ENCODE peak calls at places on chromosomes 7 and 10, in ten cellular contexts. M, J, F, B, L, Y, D, O, T and K are unnamed samples.

GRCh38 chr7:69871213-69871885 is 273.1 kb downstream of the AUTS2 start:
- DNase-seq in B (no peak), L (no peak), F (no peak), T (no peak), O (no peak), Y (no peak), M (no peak), D (no peak), J (no peak), K (no peak)

GRCh38 chr10:48291190-48291589 is 15.3 kb upstream of the MAPK8 start:
- DNase-seq in J (no peak), F (no peak), L (no peak), O (no peak), T (no peak), M (no peak), Y (no peak), D (no peak), B (no peak), K (no peak)

GRCh38 chr7:127922661-127923060 is 108.6 kb downstream of the LRRC4 start:
- DNase-seq in O (no peak), D (no peak), Y (no peak), B (no peak), F (no peak), L (no peak), J (no peak), T (no peak), M (no peak), K (no peak)

GRCh38 chr10:14925268-14925667 is 28.6 kb downstream of the DCLRE1C start:
- DNase-seq in D (no peak), Y (no peak), L (no peak), M (no peak), O (no peak), J (no peak), B (no peak), T (no peak), F (no peak), K (no peak)

GRCh38 chr10:93342346-93342745 is 139.8 kb downstream of the MYOF start:
- DNase-seq in T (no peak), O (no peak), L (no peak), J (no peak), D (no peak), M (no peak), B (no peak), Y (no peak), F (no peak), K (no peak)

GRCh38 chr7:31372538-31372937 is 32.0 kb upstream of the NEUROD6 start:
- DNase-seq in T (peak; percentile 4), D (no peak), B (no peak), J (no peak), L (no peak), O (no peak), F (no peak), M (no peak), Y (no peak), K (no peak)

GRCh38 chr7:148982596-148983219 is 45.6 kb downstream of the PDIA4 start:
- DNase-seq in M (no peak), D (no peak), O (no peak), Y (no peak), L (peak; percentile 44), B (peak; percentile 41), F (no peak), J (no peak), T (no peak), K (no peak)

GRCh38 chr10:51073461-51074237 is 638 bp upstream of the PRKG1 start:
- DNase-seq in O (peak; percentile 26), L (peak; percentile 75), M (peak; percentile 45), D (no peak), F (peak; percentile 63), T (peak; percentile 4), J (no peak), Y (peak; percentile 37), B (peak; percentile 59), K (peak; percentile 21)

GRCh38 chr10:8321990-8322389 is 267.5 kb downstream of the GATA3 start:
- DNase-seq in Y (no peak), J (no peak), B (no peak), T (no peak), D (no peak), O (no peak), F (no peak), M (no peak), L (no peak), K (no peak)

GRCh38 chr7:27367179-27367929 is 124.8 kb downstream of the EVX1 start:
- DNase-seq in M (no peak), J (no peak), T (no peak), F (no peak), O (no peak), D (no peak), L (peak; percentile 10), Y (no peak), B (no peak), K (no peak)

GRCh38 chr7:311796-312195 is 21.8 kb downstream of the FOXL3 start:
- DNase-seq in J (peak; percentile 66), M (no peak), T (no peak), O (no peak), D (no peak), Y (no peak), B (no peak), L (peak; percentile 49), F (no peak), K (no peak)

GRCh38 chr7:30923009-30923773 is 11.5 kb downstream of the AQP1 start:
- DNase-seq in F (peak; percentile 8), T (peak; percentile 2), D (no peak), B (peak; percentile 51), J (peak; percentile 43), O (peak; percentile 3), M (peak; percentile 16), L (peak; percentile 51), Y (peak; percentile 20), K (peak; percentile 3)

GRCh38 chr10:44382981-44383748 is 1.7 kb downstream of the CXCL12 start:
- DNase-seq in T (no peak), B (no peak), F (peak; percentile 23), Y (peak; percentile 11), O (no peak), M (peak; percentile 16), L (peak; percentile 53), J (no peak), D (no peak), K (no peak)

GRCh38 chr7:44373418-44373740 is 48.0 kb upstream of the CAMK2B start:
- DNase-seq in J (no peak), O (no peak), Y (no peak), L (peak; percentile 16), F (peak; percentile 22), M (no peak), T (no peak), D (no peak), B (no peak), K (no peak)

GRCh38 chr7:44374007-44374763 is 48.8 kb upstream of the CAMK2B start:
- DNase-seq in J (no peak), B (no peak), D (no peak), O (no peak), Y (no peak), M (no peak), L (peak; percentile 35), F (peak; percentile 22), T (no peak), K (no peak)

GRCh38 chr7:44375926-44376342 is 50.5 kb upstream of the CAMK2B start:
- DNase-seq in Y (no peak), F (peak; percentile 18), B (no peak), D (no peak), J (no peak), M (no peak), T (no peak), L (no peak), O (no peak), K (no peak)

GRCh38 chr7:44375236-44375699 is 49.9 kb upstream of the CAMK2B start:
- DNase-seq in D (no peak), L (peak; percentile 35), Y (no peak), F (peak; percentile 70), J (no peak), B (peak; percentile 81), T (no peak), M (no peak), O (no peak), K (no peak)

GRCh38 chr7:44372560-44373417 is 47.4 kb upstream of the CAMK2B start:
- DNase-seq in F (no peak), T (no peak), B (no peak), J (no peak), O (no peak), M (no peak), L (peak; percentile 21), D (no peak), Y (no peak), K (no peak)
- H3K27ac ChIP-seq in F (no peak overlapping the region), T (no peak overlapping the region), B (no peak overlapping the region), J (no peak overlapping the region), O (no peak overlapping the region), M (no peak overlapping the region), L (no peak overlapping the region), D (no peak overlapping the region), Y (no peak overlapping the region), K (no peak overlapping the region)

GRCh38 chr7:80414331-80414730 is 97.5 kb downstream of the GNAT3 start:
- DNase-seq in O (no peak), J (no peak), Y (no peak), F (no peak), M (no peak), T (no peak), L (no peak), D (no peak), B (no peak), K (no peak)
- H3K27ac ChIP-seq in O (no peak overlapping the region), J (no peak overlapping the region), Y (no peak overlapping the region), F (no peak overlapping the region), M (no peak overlapping the region), T (no peak overlapping the region), L (no peak overlapping the region), D (no peak overlapping the region), B (no peak overlapping the region), K (no peak overlapping the region)

GRCh38 chr7:105638942-105639495 is 57.7 kb upstream of the EFCAB10 start:
- DNase-seq in Y (peak; percentile 60), M (peak; percentile 44), D (no peak), J (no peak), O (no peak), B (no peak), T (peak; percentile 42), L (no peak), F (peak; percentile 83), K (no peak)
- H3K27ac ChIP-seq in Y (peak overlapping the region; percentile 69), M (peak overlapping the region; percentile 44), D (no peak overlapping the region), J (no peak overlapping the region), O (no peak overlapping the region), B (no peak overlapping the region), T (no peak overlapping the region), L (no peak overlapping the region), F (peak overlapping the region; percentile 97), K (no peak overlapping the region)

DNA sequence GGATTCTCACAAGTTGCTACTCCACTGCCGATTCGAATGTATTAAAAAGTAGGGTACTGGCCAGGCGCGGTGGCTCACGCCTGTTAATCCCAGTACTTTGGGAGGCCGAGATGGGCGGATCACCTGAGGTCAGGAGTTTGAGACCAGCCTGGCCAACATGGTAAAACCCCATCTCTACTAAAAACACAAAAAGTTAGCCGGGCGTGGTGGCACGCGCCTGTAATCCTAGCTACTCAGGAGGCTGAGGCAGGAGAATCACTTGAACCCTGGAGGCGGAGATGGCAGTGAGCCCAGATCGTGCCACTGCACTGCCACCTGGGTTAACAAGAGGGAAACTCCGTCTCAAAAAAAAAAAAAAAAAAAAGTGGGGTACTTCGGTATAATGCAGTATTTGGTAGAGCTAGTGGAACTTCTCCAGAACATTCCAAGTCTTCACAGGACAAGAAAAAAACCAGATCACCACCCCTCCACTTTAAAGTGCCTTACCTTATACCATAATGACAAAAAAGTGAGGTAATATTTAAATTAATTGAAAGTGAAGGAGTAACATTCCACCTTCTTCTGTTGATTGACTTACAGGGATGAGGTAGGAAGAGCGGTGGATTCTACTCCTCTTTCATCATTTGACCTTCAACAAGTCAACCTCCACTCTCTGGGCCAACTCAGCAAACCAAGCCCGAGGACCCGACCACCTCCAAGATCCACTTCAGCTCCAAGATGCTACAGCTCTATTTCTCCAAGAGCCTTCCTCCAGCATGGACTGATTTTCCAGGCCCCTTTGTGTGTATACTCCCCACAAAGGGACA is 2.0 kb downstream of the BAZ1B start:
- DNase-seq in J (peak; percentile 37), Y (no peak), L (no peak), D (no peak), T (no peak), M (peak; percentile 36), F (no peak), B (no peak), O (no peak), K (no peak)
- H3K27ac ChIP-seq in J (peak overlapping the region; percentile 93), Y (peak overlapping the region; percentile 91), L (peak overlapping the region; percentile 69), D (peak overlapping the region; percentile 84), T (no peak overlapping the region), M (peak overlapping the region; percentile 91), F (no peak overlapping the region), B (peak overlapping the region; percentile 18), O (no peak overlapping the region), K (peak overlapping the region; percentile 14)